ENCODE peak calls at places on chromosomes 11 and 22, in five cellular contexts. Z is H9, V is mesenchymal stem cell, X is neuronal stem cell, A is trophoblast cell. E is an unnamed sample.

GRCh38 chr11:15006139-15006759 is 34.1 kb upstream of the CALCA start:
- DNase-seq in Z (peak), V (peak), A (peak), X (no peak), E (peak)

GRCh38 chr11:82523141-82523540 is 210.5 kb downstream of the FAM181B start:
- DNase-seq in X (peak), Z (peak), A (no peak), V (no peak), E (no peak)

GRCh38 chr22:46381142-46381541 is 45.6 kb downstream of the TRMU start:
- DNase-seq in X (no peak), Z (no peak), V (no peak), A (peak), E (peak)

GRCh38 chr11:77204792-77205466 is 76.9 kb downstream of the MYO7A start:
- DNase-seq in A (no peak), X (no peak), V (no peak), Z (no peak), E (no peak)

GRCh38 chr11:26860411-26860810 is 133.5 kb upstream of the FIBIN start:
- DNase-seq in Z (no peak), A (no peak), X (no peak), V (no peak), E (no peak)

GRCh38 chr11:102666331-102666957 is 39.1 kb downstream of the MMP27 start:
- DNase-seq in V (peak), A (no peak), X (peak), Z (no peak), E (peak)

GRCh38 chr11:12410006-12410728 is 32.8 kb downstream of the PARVA start:
- DNase-seq in Z (peak), X (no peak), A (no peak), V (peak), E (peak)

GRCh38 chr22:28600546-28601143 is 79.0 kb downstream of the TTC28 start:
- DNase-seq in V (peak), Z (no peak), X (peak), A (peak), E (peak)

GRCh38 chr11:101907826-101908225 is 7.0 kb upstream of the CEP126 start:
- DNase-seq in A (no peak), V (no peak), X (no peak), Z (no peak), E (no peak)

GRCh38 chr22:29840498-29840897 is 2.4 kb upstream of the ASCC2 start:
- DNase-seq in Z (no peak), V (peak), X (no peak), A (peak), E (no peak)

GRCh38 chr11:68667511-68668253 is 16.7 kb upstream of the GAL start:
- DNase-seq in A (no peak), Z (no peak), V (no peak), X (no peak), E (no peak)

GRCh38 chr22:19608114-19608494 is 83.9 kb upstream of the CLDN5 start:
- DNase-seq in V (no peak), A (no peak), Z (no peak), X (no peak), E (no peak)

GRCh38 chr11:32233276-32233675 is 142.4 kb downstream of the RCN1 start:
- DNase-seq in A (peak), X (no peak), Z (no peak), V (no peak), E (no peak)

GRCh38 chr11:35040221-35040942 is 98.6 kb upstream of the CD44 start:
- DNase-seq in Z (no peak), V (peak), A (peak), X (no peak), E (peak)

GRCh38 chr11:76885390-76886097 is 24.8 kb downstream of the ACER3 start:
- DNase-seq in Z (no peak), X (no peak), A (no peak), V (peak), E (peak)

GRCh38 chr11:114251797-114252327 is 44.3 kb upstream of the NNMT start:
- DNase-seq in Z (peak), A (no peak), V (no peak), X (no peak), E (no peak)

GRCh38 chr11:120424970-120425332 is 86.6 kb upstream of the GRIK4 start:
- DNase-seq in A (no peak), Z (no peak), X (no peak), V (no peak), E (no peak)

GRCh38 chr11:116742104-116742503 is 30.7 kb downstream of the BUD13 start:
- DNase-seq in A (no peak), V (peak), X (no peak), Z (no peak), E (peak)

GRCh38 chr11:17063171-17064002 is 14.1 kb downstream of the RPS13 start:
- DNase-seq in A (peak), Z (peak), X (peak), V (peak), E (peak)

GRCh38 chr11:124801636-124802312 is 1.6 kb upstream of the MSANTD2 start:
- DNase-seq in Z (no peak), V (peak), A (no peak), X (no peak), E (peak)

GRCh38 chr11:131824766-131825165 is 454.4 kb downstream of the NTM start:
- DNase-seq in A (no peak), Z (no peak), X (no peak), V (peak), E (peak)

GRCh38 chr11:122146475-122146874 is 30.5 kb upstream of the BLID start:
- DNase-seq in Z (no peak), V (no peak), X (no peak), A (no peak), E (peak)

GRCh38 chr22:47129902-47130301 is 367.5 kb downstream of the TBC1D22A start:
- DNase-seq in X (no peak), Z (no peak), V (no peak), A (peak), E (no peak)

GRCh38 chr11:92979176-92979575 is 9.7 kb downstream of the MTNR1B start:
- DNase-seq in V (peak), X (no peak), A (no peak), Z (no peak), E (peak)

GRCh38 chr11:132535830-132536229 is 996.5 kb downstream of the OPCML start:
- DNase-seq in A (no peak), V (no peak), X (no peak), Z (no peak), E (no peak)

GRCh38 chr22:17095538-17095937 is 10.7 kb downstream of the IL17RA start:
- DNase-seq in V (no peak), Z (no peak), X (no peak), A (no peak), E (no peak)

GRCh38 chr11:46389450-46390330 is 1.9 kb downstream of the CHRM4 start:
- DNase-seq in A (peak), V (peak), X (peak), Z (peak), E (peak)

GRCh38 chr22:20728523-20729190 is 45.3 kb upstream of the SERPIND1 start:
- DNase-seq in V (no peak), Z (no peak), A (no peak), X (no peak), E (no peak)

GRCh38 chr11:93710239-93710638 is 31.1 kb downstream of the TAF1D start:
- DNase-seq in A (no peak), X (no peak), Z (no peak), V (no peak), E (no peak)

GRCh38 chr11:83051760-83052671 is 19.7 kb downstream of the RAB30 start:
- DNase-seq in V (peak), Z (no peak), X (no peak), A (peak), E (peak)

GRCh38 chr22:32413715-32414114 is 1.7 kb upstream of the RTCB start:
- DNase-seq in A (no peak), V (peak), Z (no peak), X (no peak), E (peak)

GRCh38 chr11:10592331-10592730 is 23.9 kb upstream of the LYVE1 start:
- DNase-seq in V (peak), A (peak), Z (no peak), X (no peak), E (peak)

GRCh38 chr11:73239571-73240189 is 21.6 kb downstream of the P2RY2 start:
- DNase-seq in X (no peak), V (no peak), A (no peak), Z (peak), E (no peak)

GRCh38 chr11:75152090-75152489 is 1.2 kb downstream of the SLCO2B1 start:
- DNase-seq in Z (no peak), A (no peak), V (no peak), X (no peak), E (no peak)

GRCh38 chr11:12290477-12290922 is 86.9 kb upstream of the PARVA start:
- DNase-seq in A (no peak), V (no peak), Z (no peak), X (no peak), E (no peak)

GRCh38 chr11:9831122-9831521 is 167.2 kb downstream of the SWAP70 start:
- DNase-seq in X (no peak), A (no peak), V (no peak), Z (peak), E (no peak)

GRCh38 chr22:33687464-33687863 is 232.8 kb downstream of the LARGE1 start:
- DNase-seq in V (no peak), X (no peak), A (no peak), Z (no peak), E (no peak)

GRCh38 chr22:42368379-42369249 is 63.6 kb downstream of the NFAM1 start:
- DNase-seq in X (no peak), Z (peak), A (peak), V (no peak), E (no peak)

DNA sequence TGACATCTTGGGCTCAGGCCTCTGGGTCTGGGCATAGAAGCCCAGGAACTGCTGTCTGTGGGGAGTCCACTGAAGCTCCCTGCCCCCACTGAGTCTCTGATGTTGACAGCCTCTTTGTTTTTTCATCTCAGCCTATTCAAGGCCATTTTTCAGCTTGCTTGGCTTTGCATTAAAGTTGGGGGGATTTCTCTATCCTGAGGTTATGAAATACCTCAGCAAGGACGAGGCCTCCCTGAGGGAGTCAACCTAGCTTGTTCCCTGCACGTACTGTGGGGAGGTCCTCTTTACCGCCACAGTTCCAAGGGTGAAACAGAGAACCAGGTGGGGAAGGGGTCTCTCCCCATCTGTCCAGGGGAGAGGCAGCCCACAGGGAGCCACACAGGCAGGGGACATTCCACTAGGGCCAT is 8.4 kb downstream of the KCNQ1OT1 start:
- DNase-seq in V (no peak), Z (no peak), A (no peak), X (no peak), E (no peak)
- H4K91ac ChIP-seq in V (no peak), Z (no peak), A (no peak), X (no peak), E (no peak)

GRCh38 chr11:66001941-66002647 is at the start of the genes BANF1 and EIF1AD:
- DNase-seq in Z (peak), X (peak), A (peak), V (peak), E (peak)
- H4K91ac ChIP-seq in Z (no peak), X (no peak), A (peak), V (peak), E (peak)

GRCh38 chr22:37589607-37590006 is 9.7 kb upstream of the LGALS2 start:
- DNase-seq in Z (no peak), V (no peak), X (no peak), A (no peak), E (no peak)

GRCh38 chr22:37588540-37589215 is 8.8 kb upstream of the LGALS2 start:
- DNase-seq in X (no peak), Z (no peak), A (no peak), V (no peak), E (no peak)

GRCh38 chr22:37599161-37599560 is 9.5 kb upstream of the GGA1 start:
- DNase-seq in A (no peak), X (no peak), Z (no peak), V (peak), E (no peak)

GRCh38 chr22:37591823-37592404 is 12.0 kb upstream of the LGALS2 start:
- DNase-seq in X (no peak), Z (no peak), V (no peak), A (peak), E (no peak)

GRCh38 chr22:37594237-37594636 is 14.3 kb upstream of the LGALS2 start:
- DNase-seq in V (no peak), Z (no peak), X (no peak), A (no peak), E (no peak)
- H4K91ac ChIP-seq in V (no peak), Z (no peak), X (no peak), A (no peak), E (no peak)

GRCh38 chr11:61581030-61581928 is at the start of gene SYT7:
- DNase-seq in A (peak), V (peak), X (peak), Z (peak), E (peak)
- H4K91ac ChIP-seq in A (peak), V (no peak), X (no peak), Z (no peak), E (no peak)

GRCh38 chr11:119158467-119158866 is 9.6 kb downstream of the ABCG4 start:
- DNase-seq in V (no peak), X (no peak), A (no peak), Z (no peak), E (no peak)
- H4K91ac ChIP-seq in V (no peak), X (no peak), A (no peak), Z (no peak), E (no peak)

GRCh38 chr22:36899498-36899897 is 13.9 kb upstream of the CSF2RB start:
- DNase-seq in Z (no peak), A (no peak), V (no peak), X (no peak), E (no peak)

GRCh38 chr22:36900880-36901279 is 12.5 kb upstream of the CSF2RB start:
- DNase-seq in V (no peak), Z (peak), X (no peak), A (no peak), E (no peak)

GRCh38 chr22:36902143-36902911 is 11.1 kb upstream of the CSF2RB start:
- DNase-seq in A (no peak), V (no peak), X (no peak), Z (no peak), E (no peak)

GRCh38 chr22:36900225-36900624 is 13.2 kb upstream of the CSF2RB start:
- DNase-seq in Z (no peak), A (no peak), X (no peak), V (no peak), E (no peak)

DNA sequence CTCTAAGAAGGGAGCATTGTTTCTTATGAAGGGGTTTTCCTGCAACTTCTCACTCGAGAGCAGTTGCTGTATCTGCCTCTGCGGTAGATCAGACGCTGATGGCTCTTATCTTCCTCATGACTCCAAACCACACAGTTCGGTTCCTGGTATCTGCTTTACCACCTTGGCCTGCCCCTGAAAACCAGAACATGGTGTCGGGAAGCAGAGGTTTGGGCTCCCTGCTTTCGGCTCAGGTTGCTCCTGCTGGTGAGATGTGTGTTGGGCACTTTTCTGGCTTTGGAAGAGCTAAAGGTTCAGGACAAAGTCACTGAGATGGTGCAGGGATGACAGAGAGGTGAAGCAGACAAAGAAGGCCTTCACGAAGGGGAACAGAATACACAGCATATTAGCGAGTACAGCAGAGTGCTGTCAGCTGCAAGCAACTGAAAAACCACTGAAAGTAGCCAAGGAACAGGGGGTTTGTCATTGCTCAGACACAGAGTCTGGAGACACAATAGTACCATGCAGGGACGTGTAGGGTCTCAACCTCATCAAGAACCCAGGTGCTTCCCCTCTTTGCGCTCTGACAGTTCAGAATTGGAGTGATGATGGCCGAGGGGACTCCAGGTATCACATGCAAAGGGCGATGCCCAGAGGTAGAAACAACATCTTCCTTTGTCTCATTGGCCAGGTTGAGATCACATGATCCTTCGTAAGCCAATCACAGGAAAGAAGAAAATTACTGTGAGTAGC is 11.9 kb upstream of the CSF2RB start:
- DNase-seq in A (no peak), V (no peak), Z (no peak), X (no peak), E (no peak)
- H4K91ac ChIP-seq in A (no peak), V (no peak), Z (peak), X (no peak), E (no peak)

GRCh38 chr11:316031-316701 is 2.3 kb downstream of the IFITM1 start:
- DNase-seq in V (peak), A (no peak), X (no peak), Z (peak), E (no peak)
- H4K91ac ChIP-seq in V (peak), A (no peak), X (no peak), Z (no peak), E (no peak)

DNA sequence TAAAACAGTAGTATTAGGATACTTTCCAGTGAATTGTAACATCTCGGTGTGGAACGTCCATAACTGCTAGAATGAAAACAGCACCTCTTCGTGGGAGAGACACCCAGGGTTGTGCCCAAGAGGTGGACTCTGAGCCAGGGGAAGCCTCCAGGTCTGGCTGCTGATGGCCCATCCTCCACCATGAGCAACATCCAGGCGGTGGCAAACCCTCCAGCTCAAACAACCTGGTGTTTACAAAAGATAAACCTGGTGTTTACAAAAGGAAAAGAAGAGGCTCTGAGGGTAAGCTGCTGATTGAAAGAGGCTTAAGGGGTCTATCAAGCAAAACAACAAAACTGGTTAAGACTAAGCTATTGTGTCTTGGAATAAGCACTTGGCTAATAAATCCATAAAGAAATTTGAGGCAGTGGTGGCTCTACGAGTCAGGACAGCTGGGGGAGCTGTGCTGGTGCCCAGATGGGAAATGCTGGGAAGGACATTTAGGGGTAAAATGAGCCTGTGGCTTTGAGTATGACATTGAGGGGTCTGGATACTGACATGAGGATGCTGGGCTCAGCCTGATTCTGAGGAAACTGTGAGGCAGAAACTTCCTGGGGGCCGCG is 909.0 kb downstream of the BRD1 start:
- DNase-seq in V (no peak), A (no peak), X (no peak), Z (peak), E (no peak)
- H4K91ac ChIP-seq in V (no peak), A (no peak), X (no peak), Z (no peak), E (no peak)

GRCh38 chr11:111555255-111555654 is 14.7 kb downstream of the LAYN start:
- DNase-seq in Z (no peak), V (no peak), A (no peak), X (no peak), E (peak)
- H4K91ac ChIP-seq in Z (no peak), V (no peak), A (no peak), X (no peak), E (peak)